ENCODE peak calls at places on chromosome 2, in seven cellular contexts. S, Q, R, T, E, N and Y are unnamed samples.

GRCh38 chr2:10170256-10170655 is 47.7 kb downstream of the RRM2 start:
- DNase-seq in S (no peak), T (no peak), E (no peak), Q (peak; percentile 77), N (no peak), R (no peak), Y (no peak)

GRCh38 chr2:163774862-163775261 is 39.1 kb upstream of the FIGN start:
- DNase-seq in E (no peak), Q (peak; percentile 94), S (no peak), N (no peak), T (no peak), R (no peak), Y (no peak)

GRCh38 chr2:20231632-20232031 is 6.7 kb upstream of the SDC1 start:
- DNase-seq in N (no peak), E (no peak), R (peak; percentile 90), T (no peak), Q (peak; percentile 97), S (no peak), Y (no peak)

GRCh38 chr2:157428500-157429175 is 15.3 kb downstream of the CYTIP start:
- DNase-seq in T (no peak), N (no peak), E (no peak), S (no peak), Q (no peak), R (no peak), Y (no peak)

GRCh38 chr2:234060236-234060635 is 9.7 kb downstream of the SPP2 start:
- DNase-seq in R (no peak), S (no peak), T (no peak), E (no peak), N (no peak), Q (no peak), Y (no peak)

GRCh38 chr2:65204461-65205230 is 23.0 kb upstream of the ACTR2 start:
- DNase-seq in N (no peak), R (no peak), T (no peak), S (no peak), E (no peak), Q (peak; percentile 9), Y (no peak)

GRCh38 chr2:152504618-152505017 is 169.6 kb downstream of the FMNL2 start:
- DNase-seq in Q (peak; percentile 91), S (no peak), N (no peak), R (no peak), E (no peak), T (no peak), Y (no peak)

GRCh38 chr2:48305569-48305968 is 224.4 kb upstream of the STON1 start:
- DNase-seq in T (no peak), N (no peak), R (no peak), S (no peak), Q (no peak), E (no peak), Y (no peak)